ENCODE peak calls at places on chromosomes 13 and 19, in six cellular contexts. S, F, T, N, H and E are unnamed samples.

GRCh38 chr19:35184884-35185283 is 30.3 kb downstream of the FXYD5 start:
- DNase-seq in H (no peak), N (no peak), F (no peak), T (no peak), S (no peak), E (no peak)

GRCh38 chr19:3296446-3296845 is 69.9 kb upstream of the NFIC start:
- DNase-seq in T (no peak), F (no peak), N (no peak), S (no peak), H (no peak), E (no peak)

GRCh38 chr19:39160523-39160861 is 34.9 kb downstream of the PAK4 start:
- DNase-seq in T (no peak), S (peak), H (peak), N (no peak), F (no peak), E (no peak)

GRCh38 chr13:76677047-76677446 is 209.2 kb downstream of the KCTD12 start:
- DNase-seq in H (peak), N (no peak), F (no peak), T (no peak), S (peak), E (peak)

GRCh38 chr13:29100739-29101138 is 280.6 kb downstream of the MTUS2 start:
- DNase-seq in N (no peak), F (no peak), T (no peak), S (no peak), H (no peak), E (no peak)

GRCh38 chr19:45852145-45852750 is 10.7 kb downstream of the SYMPK start:
- DNase-seq in T (no peak), N (no peak), H (no peak), F (no peak), S (no peak), E (no peak)

GRCh38 chr13:37599509-37599908 is 941 bp upstream of the POSTN start:
- DNase-seq in N (no peak), S (no peak), T (no peak), H (no peak), F (no peak), E (no peak)

GRCh38 chr19:45428385-45429231 is 4.9 kb upstream of the ERCC1 start:
- DNase-seq in S (peak), F (no peak), H (peak), T (peak), N (no peak), E (no peak)

GRCh38 chr19:14413765-14414171 is 5.4 kb downstream of the DDX39A start:
- DNase-seq in F (no peak), S (peak), N (no peak), T (no peak), H (no peak), E (peak)

GRCh38 chr13:74651121-74651520 is 516.9 kb upstream of the KLF12 start:
- DNase-seq in F (no peak), T (no peak), N (no peak), S (no peak), H (no peak), E (no peak)